ENCODE peak calls at places on chromosomes 12 and 14, in five cellular contexts. C is cardiac fibroblast; F is epithelial cell of esophagus; Z is activated CD8-positive, alpha-beta T cell treated with anti-CD3 and anti-CD28 coated beads for 36 hours; R is dorsolateral prefrontal cortex. O is an unnamed sample.

GRCh38 chr12:4214912-4215861 is 58.4 kb upstream of the CCND2 start:
- DNase-seq in R (no peak), F (peak), Z (peak), C (peak), O (no peak)

GRCh38 chr14:74891870-74892269 is 10.2 kb downstream of the DLST start:
- DNase-seq in Z (no peak), F (peak), R (no peak), C (peak), O (no peak)

GRCh38 chr14:103510311-103511021 is 12.2 kb downstream of the CKB start:
- DNase-seq in R (no peak), C (no peak), Z (no peak), F (no peak), O (peak)

GRCh38 chr12:7935773-7936581 is at the start of gene SLC2A3:
- DNase-seq in Z (peak), C (peak), R (peak), F (peak), O (peak)

GRCh38 chr12:132162508-132163031 is 18.3 kb downstream of the NOC4L start:
- DNase-seq in F (peak), R (no peak), C (peak), Z (no peak), O (no peak)

GRCh38 chr14:59215353-59215752 is 26.9 kb downstream of the DAAM1 start:
- DNase-seq in R (peak), Z (no peak), C (peak), F (no peak), O (no peak)

GRCh38 chr12:22230280-22230794 is 104.2 kb downstream of the ST8SIA1 start:
- DNase-seq in C (no peak), F (peak), R (no peak), Z (no peak), O (no peak)

GRCh38 chr14:51298895-51299294 is 58.8 kb downstream of the TMX1 start:
- DNase-seq in F (peak), C (no peak), R (no peak), Z (peak), O (no peak)

GRCh38 chr12:39872425-39872824 is 233.5 kb downstream of the SLC2A13 start:
- DNase-seq in R (no peak), C (peak), Z (no peak), F (no peak), O (no peak)

GRCh38 chr12:57504033-57504432 is 16.2 kb downstream of the MARS1 start:
- DNase-seq in Z (no peak), C (no peak), F (no peak), R (no peak), O (no peak)

GRCh38 chr14:48628870-48629269 is 953.5 kb upstream of the MDGA2 start:
- DNase-seq in Z (no peak), R (no peak), C (no peak), F (no peak), O (no peak)

GRCh38 chr12:112087055-112087850 is 21.3 kb downstream of the NAA25 start:
- DNase-seq in C (no peak), Z (no peak), F (no peak), R (no peak), O (no peak)
- TF ChIP-seq CTCF in C (peak), Z (peak), F (no peak), R (peak), O (no peak)

GRCh38 chr12:45658066-45658465 is 71.4 kb upstream of the ARID2 start:
- DNase-seq in R (no peak), F (no peak), C (no peak), Z (no peak), O (no peak)

GRCh38 chr12:45655753-45656152 is 73.8 kb upstream of the ARID2 start:
- DNase-seq in R (no peak), F (no peak), C (no peak), Z (no peak), O (no peak)

GRCh38 chr12:45654002-45654401 is 75.5 kb upstream of the ARID2 start:
- DNase-seq in C (no peak), R (no peak), F (no peak), Z (no peak), O (no peak)

GRCh38 chr12:45651029-45651428 is 78.5 kb upstream of the ARID2 start:
- DNase-seq in C (no peak), R (no peak), F (no peak), Z (no peak), O (no peak)

GRCh38 chr12:45655186-45655585 is 74.3 kb upstream of the ARID2 start:
- DNase-seq in C (peak), R (no peak), F (peak), Z (peak), O (no peak)
- TF ChIP-seq CTCF in C (no peak), R (no peak), F (peak), Z (peak), O (no peak)

DNA sequence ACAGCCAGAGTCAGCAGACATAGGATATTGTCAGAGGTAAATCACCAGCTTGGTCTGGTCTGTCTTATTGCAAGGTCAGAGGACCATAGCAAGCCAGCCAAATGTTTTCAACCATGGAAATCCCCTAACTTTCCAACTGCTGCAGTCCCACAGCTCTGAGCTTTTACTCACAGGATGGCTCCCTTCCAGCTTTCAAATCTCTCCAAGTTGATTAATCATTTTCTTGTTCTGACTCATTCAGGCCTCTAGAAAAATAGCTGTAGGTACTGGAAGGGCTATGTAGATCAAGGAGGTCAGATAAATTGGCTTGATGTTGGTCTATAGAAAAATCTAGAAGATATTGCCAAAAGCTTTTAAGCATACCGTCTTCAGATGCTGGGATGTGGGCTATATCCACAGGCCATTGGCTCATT is 413.1 kb downstream of the RAD51B start:
- DNase-seq in F (peak), C (peak), Z (peak), R (no peak), O (no peak)
- TF ChIP-seq CTCF in F (no peak), C (no peak), Z (no peak), R (no peak), O (no peak)

GRCh38 chr12:38289396-38289795 is 27.2 kb upstream of the ALG10B start:
- DNase-seq in Z (no peak), R (no peak), F (peak), C (no peak), O (no peak)
- TF ChIP-seq CTCF in Z (no peak), R (no peak), F (no peak), C (no peak), O (no peak)

GRCh38 chr12:40917561-40917960 is 225.3 kb downstream of the CNTN1 start:
- DNase-seq in R (no peak), C (no peak), Z (no peak), F (no peak), O (no peak)

GRCh38 chr12:40921563-40922163 is 229.4 kb downstream of the CNTN1 start:
- DNase-seq in C (peak), Z (no peak), F (peak), R (no peak), O (no peak)
- TF ChIP-seq CTCF in C (peak), Z (peak), F (peak), R (peak), O (peak)

DNA sequence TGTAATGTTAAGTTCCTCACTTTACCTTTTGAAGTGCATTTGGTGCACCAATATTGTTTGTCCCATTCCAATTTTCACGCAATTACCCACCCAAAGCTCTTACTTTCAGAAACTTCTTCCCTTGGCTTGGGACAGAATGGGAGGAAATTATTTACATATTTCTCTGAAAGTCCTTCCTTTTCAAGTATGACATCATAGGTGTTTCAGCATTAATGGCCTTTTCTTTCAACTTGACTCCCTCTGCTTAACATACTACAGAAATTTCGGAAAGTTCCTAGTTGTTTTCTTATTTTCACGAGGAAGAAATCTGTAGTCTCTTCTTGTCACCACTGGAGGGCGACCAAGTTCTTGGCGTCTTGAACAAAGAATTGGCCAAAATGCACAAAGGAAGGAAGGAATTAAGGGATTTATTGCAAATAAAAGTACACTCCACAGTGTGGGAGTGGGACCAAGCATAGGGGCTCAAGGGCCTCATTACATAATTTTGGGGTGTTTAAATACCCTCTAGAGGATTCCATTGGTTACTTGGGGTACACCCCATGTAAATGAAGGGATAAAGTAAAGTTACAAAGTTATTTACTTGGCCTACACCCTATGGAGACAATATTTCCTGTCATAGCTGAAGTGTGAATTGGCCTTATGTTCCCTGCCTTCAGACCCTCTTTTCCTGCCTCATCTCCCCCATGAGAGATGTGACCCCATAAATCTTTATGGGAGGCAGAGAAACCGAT is 70.5 kb downstream of the RPL10L start:
- DNase-seq in R (no peak), F (peak), Z (peak), C (peak), O (no peak)
- TF ChIP-seq CTCF in R (peak), F (peak), Z (peak), C (peak), O (peak)

GRCh38 chr14:71236430-71236829 is 329.2 kb downstream of the PCNX1 start:
- DNase-seq in R (no peak), C (no peak), Z (no peak), F (peak), O (no peak)
- TF ChIP-seq CTCF in R (no peak), C (no peak), Z (no peak), F (no peak), O (no peak)

DNA sequence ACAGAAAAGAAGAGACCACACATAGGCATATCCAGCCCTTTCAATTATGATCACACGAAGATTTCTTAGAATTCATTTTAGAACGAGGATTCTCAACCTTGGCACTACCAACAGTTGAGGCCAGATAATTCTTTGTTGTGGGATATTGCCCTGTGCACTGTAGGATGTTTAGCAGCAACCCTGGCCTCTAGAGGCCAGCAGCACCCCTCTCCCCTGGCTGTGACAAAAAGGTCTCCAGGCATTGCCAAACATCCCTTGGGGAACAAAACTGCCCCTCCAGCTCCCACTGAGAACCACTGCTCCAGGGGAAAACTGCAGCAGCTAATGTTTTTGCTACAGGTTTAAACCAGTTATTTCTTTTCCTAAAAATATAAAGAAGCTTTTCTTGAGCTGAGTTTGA is 7.1 kb downstream of the NT5DC3 start:
- DNase-seq in R (no peak), Z (no peak), F (no peak), C (no peak), O (no peak)
- TF ChIP-seq CTCF in R (no peak), Z (no peak), F (no peak), C (no peak), O (no peak)

O was measured in D721Med.